ENCODE peak calls at places on chromosome 13, in eight cellular contexts. B is lower leg skin, X is WERI-Rb-1, N is left ventricle myocardium inferior, F is body of pancreas, Z is tibial artery, T is AG10803, R is dorsolateral prefrontal cortex. O is an unnamed sample.

GRCh38 chr13:40572961-40573360 is 93.5 kb downstream of the FOXO1 start:
- DNase-seq in B (no peak), F (no peak), X (no peak), T (no peak), N (no peak), R (no peak), Z (no peak), O (no peak)

GRCh38 chr13:63481334-63481733 is 2065.7 kb upstream of the PCDH20 start:
- DNase-seq in T (peak), F (no peak), X (peak), R (no peak), B (no peak), N (no peak), Z (no peak), O (no peak)

GRCh38 chr13:83229574-83230300 is 652.5 kb downstream of the SLITRK1 start:
- DNase-seq in X (no peak), R (no peak), F (no peak), T (peak), B (no peak), N (no peak), Z (no peak), O (no peak)

GRCh38 chr13:71864094-71864980 is 2.7 kb downstream of the DACH1 start:
- DNase-seq in R (peak), X (peak), T (no peak), B (no peak), N (peak), Z (peak), F (peak), O (no peak)

GRCh38 chr13:109010912-109011311 is 381.5 kb downstream of the MYO16 start:
- DNase-seq in R (no peak), B (no peak), F (no peak), X (no peak), N (no peak), Z (no peak), T (no peak), O (no peak)

GRCh38 chr13:112129557-112129956 is 62.6 kb downstream of the SOX1 start:
- DNase-seq in B (peak), F (no peak), Z (no peak), N (no peak), T (no peak), X (no peak), R (no peak), O (no peak)

GRCh38 chr13:77492982-77493381 is 42.5 kb upstream of the SCEL start:
- DNase-seq in R (no peak), Z (no peak), N (no peak), T (no peak), F (peak), X (no peak), B (no peak), O (no peak)

GRCh38 chr13:59890064-59890463 is 273.7 kb downstream of the DIAPH3 start:
- DNase-seq in T (peak), B (no peak), X (no peak), N (no peak), Z (no peak), R (no peak), F (no peak), O (no peak)

GRCh38 chr13:112333756-112334543 is 42.2 kb upstream of the SPACA7 start:
- DNase-seq in T (no peak), Z (no peak), B (no peak), R (no peak), X (no peak), F (no peak), N (no peak), O (no peak)

GRCh38 chr13:95643009-95643408 is 1.5 kb downstream of the DZIP1 start:
- DNase-seq in Z (no peak), N (no peak), X (no peak), T (no peak), B (no peak), R (no peak), F (no peak), O (no peak)

GRCh38 chr13:52646967-52647366 is 4.7 kb downstream of the HNRNPA1L2 start:
- DNase-seq in B (no peak), F (no peak), Z (no peak), X (no peak), R (no peak), T (no peak), N (no peak), O (no peak)

GRCh38 chr13:46632171-46632570 is 79.2 kb downstream of the LRCH1 start:
- DNase-seq in T (peak), X (no peak), F (no peak), N (no peak), B (no peak), Z (no peak), R (no peak), O (no peak)

GRCh38 chr13:106573855-106574254 is 5.9 kb upstream of the ARGLU1 start:
- DNase-seq in F (peak), N (peak), R (no peak), Z (peak), X (no peak), T (peak), B (peak), O (no peak)

GRCh38 chr13:71964491-71965108 is 97.6 kb upstream of the DACH1 start:
- DNase-seq in R (no peak), F (no peak), B (no peak), Z (no peak), T (no peak), N (no peak), X (no peak), O (no peak)

GRCh38 chr13:83377486-83377885 is 504.8 kb downstream of the SLITRK1 start:
- DNase-seq in N (no peak), Z (no peak), X (no peak), T (no peak), F (no peak), B (no peak), R (no peak), O (no peak)

GRCh38 chr13:96632536-96633320 is 361.5 kb downstream of the OXGR1 start:
- DNase-seq in X (no peak), Z (no peak), R (peak), N (no peak), F (no peak), T (no peak), B (no peak), O (no peak)

GRCh38 chr13:89686171-89686570 is 1661.3 kb upstream of the MIR17HG start:
- DNase-seq in B (no peak), T (no peak), X (no peak), N (no peak), F (no peak), R (no peak), Z (no peak), O (no peak)

GRCh38 chr13:39263033-39263432 is 224.8 kb downstream of the NHLRC3 start:
- DNase-seq in Z (peak), N (no peak), T (peak), F (peak), B (no peak), R (peak), X (peak), O (no peak)

GRCh38 chr13:44969858-44970484 is 19.3 kb downstream of the NUFIP1 start:
- DNase-seq in Z (no peak), T (peak), B (no peak), F (peak), X (no peak), R (no peak), N (no peak), O (no peak)

GRCh38 chr13:39876258-39876657 is 220.8 kb downstream of the COG6 start:
- DNase-seq in F (no peak), N (no peak), B (no peak), R (no peak), Z (no peak), X (no peak), T (peak), O (no peak)

GRCh38 chr13:45879666-45880065 is 28.1 kb upstream of the SIAH3 start:
- DNase-seq in T (no peak), X (peak), Z (no peak), N (peak), B (no peak), R (no peak), F (peak), O (peak)

GRCh38 chr13:64371045-64371444 is 2859.1 kb downstream of the PCDH9 start:
- DNase-seq in T (no peak), X (no peak), N (no peak), R (no peak), B (no peak), F (no peak), Z (no peak), O (no peak)

GRCh38 chr13:101308247-101309013 is 107.9 kb downstream of the NALCN start:
- DNase-seq in N (no peak), X (no peak), T (peak), B (no peak), F (no peak), Z (no peak), R (no peak), O (no peak)

GRCh38 chr13:107034236-107034635 is 466.3 kb upstream of the ARGLU1 start:
- DNase-seq in N (no peak), Z (no peak), R (no peak), F (no peak), T (no peak), B (no peak), X (no peak), O (no peak)

GRCh38 chr13:46554971-46555370 is 2.0 kb downstream of the LRCH1 start:
- DNase-seq in T (peak), N (no peak), B (no peak), F (no peak), X (no peak), Z (no peak), R (no peak), O (no peak)

GRCh38 chr13:86974995-86975328 is 696.2 kb upstream of the SLITRK5 start:
- DNase-seq in R (no peak), F (no peak), T (no peak), B (no peak), X (peak), N (no peak), Z (no peak), O (no peak)

GRCh38 chr13:97222934-97223710 is 989 bp downstream of the MBNL2 start:
- DNase-seq in Z (no peak), B (no peak), T (peak), N (no peak), F (no peak), R (no peak), X (no peak), O (no peak)

GRCh38 chr13:97116754-97117153 is 105.4 kb upstream of the MBNL2 start:
- DNase-seq in R (no peak), F (peak), Z (no peak), X (no peak), B (no peak), N (no peak), T (peak), O (peak)

GRCh38 chr13:49669735-49670309 is 21.5 kb downstream of the EBPL start:
- DNase-seq in F (peak), N (no peak), X (peak), T (peak), B (no peak), Z (no peak), R (peak), O (no peak)

GRCh38 chr13:51614350-51614786 is 30.1 kb downstream of the WDFY2 start:
- DNase-seq in N (no peak), X (no peak), F (peak), R (no peak), B (no peak), T (peak), Z (no peak), O (no peak)

GRCh38 chr13:48333976-48334375 is 30.4 kb downstream of the RB1 start:
- DNase-seq in F (no peak), X (no peak), T (peak), R (no peak), Z (no peak), B (no peak), N (no peak), O (no peak)

GRCh38 chr13:44759723-44760360 is 183.7 kb upstream of the TSC22D1 start:
- DNase-seq in F (peak), X (no peak), Z (no peak), N (peak), T (no peak), R (no peak), B (no peak), O (peak)

GRCh38 chr13:41402695-41403511 is 54.4 kb upstream of the RGCC start:
- DNase-seq in X (peak), R (no peak), N (no peak), B (no peak), Z (no peak), T (no peak), F (no peak), O (no peak)

GRCh38 chr13:74026753-74027152 is 107.5 kb downstream of the KLF12 start:
- DNase-seq in F (no peak), N (no peak), X (no peak), R (no peak), Z (no peak), T (no peak), B (no peak), O (no peak)

GRCh38 chr13:74027161-74027779 is 106.9 kb downstream of the KLF12 start:
- DNase-seq in Z (no peak), B (no peak), R (no peak), T (no peak), X (no peak), F (no peak), N (no peak), O (no peak)

GRCh38 chr13:74024314-74024713 is 109.9 kb downstream of the KLF12 start:
- DNase-seq in T (no peak), R (no peak), B (no peak), N (no peak), Z (no peak), X (no peak), F (no peak), O (no peak)

GRCh38 chr13:74024856-74025255 is 109.3 kb downstream of the KLF12 start:
- DNase-seq in Z (no peak), X (no peak), T (no peak), B (no peak), N (no peak), R (no peak), F (no peak), O (no peak)

GRCh38 chr13:74025369-74025768 is 108.8 kb downstream of the KLF12 start:
- DNase-seq in R (no peak), Z (no peak), B (no peak), N (no peak), F (no peak), T (no peak), X (no peak), O (no peak)
- H3K4me3 ChIP-seq in R (no peak), Z (no peak), B (no peak), N (no peak), F (no peak), T (no peak), X (no peak), O (no peak)

GRCh38 chr13:23570931-23571330 is 719 bp downstream of the TNFRSF19 start:
- DNase-seq in R (no peak), B (no peak), T (peak), F (no peak), N (no peak), X (no peak), Z (no peak), O (no peak)
- H3K4me3 ChIP-seq in R (peak), B (no peak), T (peak), F (no peak), N (peak), X (peak), Z (no peak), O (no peak)

DNA sequence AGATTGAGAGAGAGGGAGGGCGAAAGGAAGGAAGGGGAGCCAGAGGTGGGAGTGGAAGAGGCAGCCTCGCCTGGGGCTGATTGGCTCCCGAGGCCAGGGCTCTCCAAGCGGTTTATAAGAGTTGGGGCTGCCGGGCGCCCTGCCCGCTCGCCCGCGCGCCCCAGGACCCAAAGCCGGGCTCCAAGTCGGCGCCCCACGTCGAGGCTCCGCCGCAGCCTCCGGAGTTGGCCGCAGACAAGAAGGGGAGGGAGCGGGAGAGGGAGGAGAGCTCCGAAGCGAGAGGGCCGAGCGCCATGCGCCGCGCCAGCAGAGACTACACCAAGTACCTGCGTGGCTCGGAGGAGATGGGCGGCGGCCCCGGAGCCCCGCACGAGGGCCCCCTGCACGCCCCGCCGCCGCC is at the start of gene TNFSF11:
- DNase-seq in F (no peak), R (no peak), N (no peak), T (no peak), Z (no peak), X (no peak), B (no peak), O (no peak)
- H3K4me3 ChIP-seq in F (no peak), R (peak), N (peak), T (no peak), Z (peak), X (no peak), B (peak), O (peak)

GRCh38 chr13:75318138-75318833 is 163.7 kb downstream of the TBC1D4 start:
- DNase-seq in R (no peak), F (no peak), Z (no peak), T (no peak), B (no peak), N (no peak), X (no peak), O (no peak)
- H3K4me3 ChIP-seq in R (no peak), F (no peak), Z (no peak), T (no peak), B (no peak), N (no peak), X (no peak), O (no peak)

DNA sequence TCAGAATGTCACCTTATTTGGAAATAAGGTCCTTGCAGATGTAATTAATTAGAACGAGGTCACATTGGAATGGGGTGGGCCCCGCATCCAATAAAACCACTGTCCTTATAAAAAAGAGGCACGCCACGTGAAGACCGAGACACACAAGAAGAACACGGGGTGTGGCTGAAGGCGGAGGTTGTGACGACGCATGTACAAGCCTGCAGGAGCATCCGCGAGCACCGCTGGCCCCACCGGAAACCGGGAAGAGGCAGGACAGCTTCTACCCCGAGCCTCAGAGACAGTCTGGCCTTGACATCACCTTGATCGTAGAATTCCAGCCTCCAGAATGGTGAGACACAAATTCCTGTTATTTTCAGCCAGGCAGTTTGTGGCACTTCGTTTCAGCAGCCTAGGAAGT is 177.9 kb downstream of the COL4A1 start:
- DNase-seq in Z (no peak), T (no peak), R (no peak), X (no peak), N (no peak), B (peak), F (no peak), O (no peak)
- H3K4me3 ChIP-seq in Z (no peak), T (no peak), R (peak), X (no peak), N (peak), B (no peak), F (no peak), O (peak)

DNA sequence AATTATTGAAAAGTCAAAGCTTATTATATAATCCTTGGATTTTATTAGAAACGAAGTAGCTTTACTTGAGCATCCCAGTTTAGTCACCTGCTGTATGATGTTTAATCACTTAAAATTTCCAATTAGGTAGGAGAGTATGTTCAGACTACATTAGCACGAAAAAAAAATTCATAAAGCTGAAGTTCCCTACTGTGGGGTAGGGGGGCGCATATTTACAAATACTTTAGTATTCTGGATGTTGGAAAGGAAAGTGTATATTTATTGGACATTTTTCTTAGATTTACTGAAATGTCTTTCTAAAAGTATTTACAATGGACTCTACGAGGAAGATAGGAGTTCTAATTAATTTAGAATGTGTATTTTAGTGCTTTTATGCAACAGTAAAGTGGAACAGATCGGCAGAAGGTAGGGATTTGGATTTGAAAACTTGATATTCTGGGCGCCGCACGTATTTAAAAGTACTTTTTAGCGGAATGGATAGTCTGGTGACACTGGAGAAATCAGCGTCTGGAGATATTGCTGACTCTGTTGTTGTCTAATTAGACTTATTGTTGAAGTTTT is 1.9 kb downstream of the CDK8 start:
- DNase-seq in F (no peak), T (no peak), N (no peak), X (no peak), B (no peak), Z (no peak), R (no peak), O (no peak)
- H3K4me3 ChIP-seq in F (no peak), T (peak), N (peak), X (peak), B (no peak), Z (peak), R (peak), O (peak)

DNA sequence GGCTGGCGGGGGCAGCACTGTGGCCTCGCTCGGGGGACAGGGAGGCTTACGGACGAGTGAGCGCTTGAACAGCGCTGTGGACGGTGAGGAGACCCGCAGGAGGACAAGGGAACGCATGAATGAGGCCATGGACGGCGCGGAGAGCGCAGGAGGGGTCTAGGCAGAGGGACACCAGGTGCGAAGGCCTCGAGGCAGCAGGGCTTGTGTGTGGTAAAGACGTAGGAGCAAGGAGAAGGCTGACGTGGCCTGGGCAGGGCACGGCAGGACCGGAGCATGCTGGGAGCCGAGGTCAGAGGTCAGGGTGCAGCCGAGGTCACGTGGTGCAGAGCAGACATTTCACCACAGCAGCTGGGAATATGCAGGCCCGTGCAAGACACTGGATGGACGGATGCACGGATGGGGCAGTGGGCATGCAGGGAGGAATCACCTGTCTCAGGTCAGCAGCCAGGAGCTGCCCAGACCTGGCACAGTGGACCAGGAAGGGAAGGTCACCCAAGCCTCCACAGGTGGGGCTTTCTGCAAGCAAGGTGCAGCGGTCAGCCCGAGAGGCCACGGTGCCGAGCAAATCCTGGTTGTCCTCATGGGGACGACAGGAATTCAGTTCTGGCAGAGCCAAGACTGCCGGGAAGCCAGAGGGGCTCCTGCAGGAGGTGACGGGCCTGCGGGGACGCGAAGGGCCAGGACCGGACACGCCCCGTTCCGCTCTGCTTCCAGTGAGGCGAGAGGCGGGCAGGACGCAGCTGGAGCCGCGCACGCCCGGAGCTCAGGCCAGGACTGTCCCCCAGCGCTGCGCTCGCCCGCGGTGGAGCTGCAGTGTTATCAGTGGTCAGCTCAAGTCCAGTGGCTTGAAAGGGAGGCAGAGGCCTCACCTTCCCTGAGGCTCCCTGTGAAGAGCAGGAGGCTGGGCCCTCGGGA is 72.2 kb downstream of the RASA3 start:
- DNase-seq in X (no peak), T (no peak), F (no peak), R (no peak), N (peak), B (no peak), Z (no peak), O (no peak)
- H3K4me3 ChIP-seq in X (no peak), T (no peak), F (no peak), R (no peak), N (peak), B (no peak), Z (no peak), O (no peak)

GRCh38 chr13:75365724-75366173 is 116.2 kb downstream of the TBC1D4 start:
- DNase-seq in B (no peak), T (peak), R (no peak), X (no peak), F (no peak), N (no peak), Z (no peak), O (no peak)
- H3K4me3 ChIP-seq in B (no peak), T (no peak), R (no peak), X (no peak), F (no peak), N (peak), Z (no peak), O (peak)

GRCh38 chr13:31945202-31945978 is 86.2 kb upstream of the FRY start:
- DNase-seq in F (peak), X (no peak), N (peak), R (peak), T (peak), Z (peak), B (peak), O (peak)
- H3K4me3 ChIP-seq in F (peak), X (no peak), N (peak), R (no peak), T (peak), Z (no peak), B (no peak), O (peak)

O was measured in gastrocnemius medialis.